ENCODE peak calls at places on chromosomes 6 and 20, in six cellular contexts. One of them, this sample, is unnamed.

GRCh38 chr6:165556116-165556843 is 106.8 kb downstream of the PDE10A start:
- DNase-seq in GM12878: no peak
- DNase-seq in H1: no peak
- DNase-seq in HCT116: no peak
- DNase-seq in K562: no peak
- DNase-seq in SK-N-SH: no peak
- DNase-seq in this sample: no peak

GRCh38 chr6:48951917-48952316 is 511.1 kb downstream of the MMUT start:
- DNase-seq in GM12878: no peak
- DNase-seq in H1: no peak
- DNase-seq in HCT116: no peak
- DNase-seq in K562: no peak
- DNase-seq in SK-N-SH: no peak
- DNase-seq in this sample: no peak

GRCh38 chr6:55953384-55953783 is 78.0 kb upstream of the BMP5 start:
- DNase-seq in GM12878: no peak
- DNase-seq in H1: no peak
- DNase-seq in HCT116: peak
- DNase-seq in K562: no peak
- DNase-seq in SK-N-SH: no peak
- DNase-seq in this sample: no peak

GRCh38 chr6:133697666-133698065 is 191.2 kb upstream of the TCF21 start:
- DNase-seq in GM12878: no peak
- DNase-seq in H1: no peak
- DNase-seq in HCT116: no peak
- DNase-seq in K562: no peak
- DNase-seq in SK-N-SH: no peak
- DNase-seq in this sample: no peak

GRCh38 chr6:135358251-135358821 is 139.2 kb downstream of the AHI1 start:
- DNase-seq in GM12878: no peak
- DNase-seq in H1: no peak
- DNase-seq in HCT116: no peak
- DNase-seq in K562: no peak
- DNase-seq in SK-N-SH: no peak
- DNase-seq in this sample: no peak

GRCh38 chr6:123849406-123849805 is 45.7 kb downstream of the NKAIN2 start:
- DNase-seq in GM12878: no peak
- DNase-seq in H1: no peak
- DNase-seq in HCT116: no peak
- DNase-seq in K562: no peak
- DNase-seq in SK-N-SH: no peak
- DNase-seq in this sample: no peak

GRCh38 chr20:42775866-42776265 is 413.8 kb downstream of the PTPRT start:
- DNase-seq in GM12878: no peak
- DNase-seq in H1: no peak
- DNase-seq in HCT116: no peak
- DNase-seq in K562: no peak
- DNase-seq in SK-N-SH: no peak
- DNase-seq in this sample: no peak

GRCh38 chr6:158778005-158778527 is 41.1 kb downstream of the EZR start:
- DNase-seq in GM12878: no peak
- DNase-seq in H1: no peak
- DNase-seq in HCT116: no peak
- DNase-seq in K562: no peak
- DNase-seq in SK-N-SH: no peak
- DNase-seq in this sample: no peak

GRCh38 chr20:46785958-46786357 is 76.5 kb downstream of the SLC2A10 start:
- DNase-seq in GM12878: no peak
- DNase-seq in H1: no peak
- DNase-seq in HCT116: no peak
- DNase-seq in K562: no peak
- DNase-seq in SK-N-SH: no peak
- DNase-seq in this sample: no peak

GRCh38 chr6:2563635-2564034 is 187.1 kb downstream of the MYLK4 start:
- DNase-seq in GM12878: peak
- DNase-seq in H1: no peak
- DNase-seq in HCT116: no peak
- DNase-seq in K562: no peak
- DNase-seq in SK-N-SH: no peak
- DNase-seq in this sample: no peak

GRCh38 chr6:34914358-34914757 is 25.3 kb downstream of the ANKS1A start:
- DNase-seq in GM12878: no peak
- DNase-seq in H1: no peak
- DNase-seq in HCT116: no peak
- DNase-seq in K562: no peak
- DNase-seq in SK-N-SH: no peak
- DNase-seq in this sample: no peak

GRCh38 chr6:102736941-102737368 is 1343.4 kb downstream of the GRIK2 start:
- DNase-seq in GM12878: no peak
- DNase-seq in H1: no peak
- DNase-seq in HCT116: no peak
- DNase-seq in K562: no peak
- DNase-seq in SK-N-SH: no peak
- DNase-seq in this sample: no peak

GRCh38 chr20:12371955-12372354 is 454.3 kb downstream of the BTBD3 start:
- DNase-seq in GM12878: no peak
- DNase-seq in H1: no peak
- DNase-seq in HCT116: no peak
- DNase-seq in K562: no peak
- DNase-seq in SK-N-SH: no peak
- DNase-seq in this sample: no peak

GRCh38 chr6:30013296-30013922 is 47.7 kb upstream of the POLR1H start:
- DNase-seq in GM12878: no peak
- DNase-seq in H1: peak
- DNase-seq in HCT116: no peak
- DNase-seq in K562: peak
- DNase-seq in SK-N-SH: peak
- DNase-seq in this sample: no peak

GRCh38 chr20:24917797-24918578 is 31.1 kb upstream of the CST7 start:
- DNase-seq in GM12878: peak
- DNase-seq in H1: peak
- DNase-seq in HCT116: peak
- DNase-seq in K562: peak
- DNase-seq in SK-N-SH: peak
- DNase-seq in this sample: peak

GRCh38 chr20:36097751-36098151 is 56.8 kb upstream of the EPB41L1 start:
- DNase-seq in GM12878: no peak
- DNase-seq in H1: peak
- DNase-seq in HCT116: no peak
- DNase-seq in K562: no peak
- DNase-seq in SK-N-SH: no peak
- DNase-seq in this sample: peak

GRCh38 chr6:7644394-7644793 is 54.4 kb downstream of the SNRNP48 start:
- DNase-seq in GM12878: no peak
- DNase-seq in H1: no peak
- DNase-seq in HCT116: no peak
- DNase-seq in K562: no peak
- DNase-seq in SK-N-SH: no peak
- DNase-seq in this sample: no peak

GRCh38 chr20:49936153-49937022 is at the start of gene RNF114:
- DNase-seq in GM12878: no peak
- DNase-seq in H1: peak
- DNase-seq in HCT116: peak
- DNase-seq in K562: peak
- DNase-seq in SK-N-SH: peak
- DNase-seq in this sample: peak

GRCh38 chr20:64037498-64038213 is 1.7 kb downstream of the C20orf204 start:
- DNase-seq in GM12878: no peak
- DNase-seq in H1: no peak
- DNase-seq in HCT116: no peak
- DNase-seq in K562: peak
- DNase-seq in SK-N-SH: no peak
- DNase-seq in this sample: no peak

GRCh38 chr6:124517339-124517738 is 444.9 kb upstream of the RNF217 start:
- DNase-seq in GM12878: no peak
- DNase-seq in H1: no peak
- DNase-seq in HCT116: no peak
- DNase-seq in K562: no peak
- DNase-seq in SK-N-SH: no peak
- DNase-seq in this sample: peak

GRCh38 chr6:143575440-143575839 is 63.9 kb upstream of the FUCA2 start:
- DNase-seq in GM12878: peak
- DNase-seq in H1: no peak
- DNase-seq in HCT116: peak
- DNase-seq in K562: peak
- DNase-seq in SK-N-SH: peak
- DNase-seq in this sample: peak

GRCh38 chr20:38704136-38704535 is 20.1 kb upstream of the SLC32A1 start:
- DNase-seq in GM12878: no peak
- DNase-seq in H1: no peak
- DNase-seq in HCT116: no peak
- DNase-seq in K562: no peak
- DNase-seq in SK-N-SH: no peak
- DNase-seq in this sample: no peak

GRCh38 chr6:122609881-122610689 is at the start of gene PKIB:
- DNase-seq in GM12878: no peak
- DNase-seq in H1: peak
- DNase-seq in HCT116: peak
- DNase-seq in K562: peak
- DNase-seq in SK-N-SH: peak
- DNase-seq in this sample: no peak

GRCh38 chr20:52425253-52425652 is 233.7 kb upstream of the ZFP64 start:
- DNase-seq in GM12878: no peak
- DNase-seq in H1: no peak
- DNase-seq in HCT116: no peak
- DNase-seq in K562: no peak
- DNase-seq in SK-N-SH: no peak
- DNase-seq in this sample: no peak

GRCh38 chr20:56957737-56958553 is 308.5 kb downstream of the BMP7 start:
- DNase-seq in GM12878: no peak
- DNase-seq in H1: no peak
- DNase-seq in HCT116: no peak
- DNase-seq in K562: no peak
- DNase-seq in SK-N-SH: peak
- DNase-seq in this sample: no peak

GRCh38 chr6:26532699-26533523 is 5.3 kb upstream of the HMGN4 start:
- DNase-seq in GM12878: peak
- DNase-seq in H1: peak
- DNase-seq in HCT116: peak
- DNase-seq in K562: peak
- DNase-seq in SK-N-SH: peak
- DNase-seq in this sample: no peak

GRCh38 chr6:1485678-1486077 is 96.3 kb downstream of the FOXF2 start:
- DNase-seq in GM12878: no peak
- DNase-seq in H1: no peak
- DNase-seq in HCT116: peak
- DNase-seq in K562: no peak
- DNase-seq in SK-N-SH: no peak
- DNase-seq in this sample: no peak

GRCh38 chr6:155400022-155400965 is 55.3 kb downstream of the NOX3 start:
- DNase-seq in GM12878: no peak
- DNase-seq in H1: no peak
- DNase-seq in HCT116: no peak
- DNase-seq in K562: no peak
- DNase-seq in SK-N-SH: peak
- DNase-seq in this sample: no peak

GRCh38 chr6:31901415-31901952 is 402 bp downstream of the ZBTB12 start:
- DNase-seq in GM12878: no peak
- DNase-seq in H1: peak
- DNase-seq in HCT116: no peak
- DNase-seq in K562: peak
- DNase-seq in SK-N-SH: peak
- DNase-seq in this sample: no peak

GRCh38 chr6:161368514-161368913 is 94.7 kb upstream of the AGPAT4 start:
- DNase-seq in GM12878: no peak
- DNase-seq in H1: no peak
- DNase-seq in HCT116: no peak
- DNase-seq in K562: no peak
- DNase-seq in SK-N-SH: no peak
- DNase-seq in this sample: no peak

GRCh38 chr6:170445984-170446383 is 107.1 kb downstream of the PSMB1 start:
- DNase-seq in GM12878: no peak
- DNase-seq in H1: no peak
- DNase-seq in HCT116: no peak
- DNase-seq in K562: no peak
- DNase-seq in SK-N-SH: no peak
- DNase-seq in this sample: no peak

DNA sequence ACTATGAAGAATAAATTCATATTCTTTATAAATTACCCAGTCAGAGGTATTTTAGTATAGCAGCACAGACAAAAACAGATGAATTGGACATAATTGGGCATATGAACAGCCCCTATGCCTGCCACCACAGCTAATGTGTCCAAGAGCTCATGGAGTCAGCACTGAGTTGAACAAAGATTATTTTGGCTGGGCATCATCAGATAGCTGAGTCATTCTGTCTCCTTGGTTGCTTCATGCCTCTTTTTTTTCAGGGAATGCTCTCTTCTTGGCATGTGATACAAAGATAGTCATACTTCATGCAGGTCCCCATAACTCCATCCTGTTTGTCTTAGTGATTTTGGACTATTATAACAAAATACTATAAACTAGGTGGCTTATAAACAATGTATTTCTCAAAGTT is 275.6 kb downstream of the TENT5A start:
- DNase-seq in GM12878: no peak
- DNase-seq in H1: no peak
- DNase-seq in HCT116: no peak
- DNase-seq in K562: no peak
- DNase-seq in SK-N-SH: no peak
- DNase-seq in this sample: no peak
- TF ChIP-seq YY1 in GM12878: no peak
- TF ChIP-seq YY1 in H1: no peak
- TF ChIP-seq YY1 in HCT116: no peak
- TF ChIP-seq YY1 in K562: no peak
- TF ChIP-seq YY1 in SK-N-SH: no peak
- TF ChIP-seq YY1 in this sample: no peak

GRCh38 chr6:150733726-150734125 is 131.8 kb upstream of the MTHFD1L start:
- DNase-seq in GM12878: no peak
- DNase-seq in H1: no peak
- DNase-seq in HCT116: no peak
- DNase-seq in K562: no peak
- DNase-seq in SK-N-SH: no peak
- DNase-seq in this sample: no peak
- TF ChIP-seq YY1 in GM12878: no peak
- TF ChIP-seq YY1 in H1: no peak
- TF ChIP-seq YY1 in HCT116: no peak
- TF ChIP-seq YY1 in K562: no peak
- TF ChIP-seq YY1 in SK-N-SH: no peak
- TF ChIP-seq YY1 in this sample: no peak

GRCh38 chr6:168616807-168617756 is 176.1 kb downstream of the SMOC2 start:
- DNase-seq in GM12878: no peak
- DNase-seq in H1: no peak
- DNase-seq in HCT116: no peak
- DNase-seq in K562: no peak
- DNase-seq in SK-N-SH: peak
- DNase-seq in this sample: no peak
- TF ChIP-seq YY1 in GM12878: no peak
- TF ChIP-seq YY1 in H1: no peak
- TF ChIP-seq YY1 in HCT116: no peak
- TF ChIP-seq YY1 in K562: no peak
- TF ChIP-seq YY1 in SK-N-SH: no peak
- TF ChIP-seq YY1 in this sample: no peak

DNA sequence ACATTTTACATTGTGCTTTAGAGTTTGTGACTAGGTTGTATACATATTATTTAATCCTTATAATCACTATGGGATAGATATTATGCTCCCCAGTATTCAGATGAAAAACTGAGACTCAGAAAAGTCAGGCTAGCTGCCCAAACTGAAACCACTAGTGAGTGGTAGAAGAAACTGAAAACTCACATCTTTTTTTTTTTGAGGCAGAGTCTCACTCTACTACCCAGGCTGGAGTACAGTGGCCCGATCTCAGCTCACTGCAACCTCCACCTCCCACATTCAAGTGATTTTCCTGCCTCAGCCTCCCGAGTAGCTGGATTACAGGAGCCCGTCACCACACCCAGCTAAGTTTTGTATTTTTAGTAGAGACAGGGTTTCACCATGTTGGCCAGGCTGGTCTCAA is 22.2 kb downstream of the RNF24 start:
- DNase-seq in GM12878: no peak
- DNase-seq in H1: no peak
- DNase-seq in HCT116: no peak
- DNase-seq in K562: no peak
- DNase-seq in SK-N-SH: no peak
- DNase-seq in this sample: no peak
- TF ChIP-seq YY1 in GM12878: no peak
- TF ChIP-seq YY1 in H1: no peak
- TF ChIP-seq YY1 in HCT116: no peak
- TF ChIP-seq YY1 in K562: no peak
- TF ChIP-seq YY1 in SK-N-SH: no peak
- TF ChIP-seq YY1 in this sample: no peak